ENCODE peak calls at places on chromosomes 11 and 22, in eight cellular contexts. Z is CD8-positive, alpha-beta T cell; T is left ventricle myocardium inferior; P is MM.1S; H is astrocyte; K is ovary; D is tibial nerve; V is HCT116. W is an unnamed sample.

GRCh38 chr11:44976576-44976975 is 25.9 kb upstream of the TP53I11 start:
- DNase-seq in P (no peak), H (no peak), K (no peak), Z (no peak), V (no peak), T (no peak), D (no peak), W (no peak)

GRCh38 chr11:38005597-38005996 is 1407.6 kb upstream of the RAG2 start:
- DNase-seq in T (no peak), Z (no peak), P (no peak), H (peak; percentile 73), V (no peak), K (no peak), D (no peak), W (no peak)

GRCh38 chr11:6892400-6892799 is at the start of gene OR2D2:
- DNase-seq in V (no peak), T (no peak), P (no peak), H (no peak), K (no peak), Z (no peak), D (no peak), W (no peak)

GRCh38 chr11:17547051-17547577 is at the start of gene OTOG:
- DNase-seq in D (no peak), K (no peak), T (no peak), P (no peak), H (no peak), V (no peak), Z (no peak), W (no peak)

GRCh38 chr22:19620742-19621371 is 93.4 kb upstream of the SEPTIN5 start:
- DNase-seq in H (no peak), T (no peak), Z (no peak), D (no peak), K (no peak), V (no peak), P (no peak), W (no peak)

GRCh38 chr11:104891135-104891534 is 7.1 kb downstream of the CASP12 start:
- DNase-seq in D (no peak), K (no peak), P (no peak), T (no peak), Z (no peak), H (peak; percentile 41), V (no peak), W (no peak)

GRCh38 chr22:37063436-37064420 is 12.2 kb downstream of the KCTD17 start:
- DNase-seq in K (no peak), T (no peak), P (no peak), Z (no peak), V (no peak), H (no peak), D (no peak), W (no peak)

GRCh38 chr11:38100836-38101235 is 1502.8 kb upstream of the RAG2 start:
- DNase-seq in P (no peak), Z (no peak), D (no peak), V (no peak), K (no peak), T (no peak), H (no peak), W (no peak)

GRCh38 chr11:6240691-6241285 is 1.9 kb downstream of the CNGA4 start:
- DNase-seq in H (no peak), D (no peak), P (no peak), Z (no peak), V (no peak), K (no peak), T (no peak), W (no peak)

GRCh38 chr22:38569181-38569971 is 607 bp downstream of the DMC1 start:
- DNase-seq in H (no peak), Z (no peak), T (peak; percentile 16), V (no peak), D (no peak), P (no peak), K (peak; percentile 35), W (peak; percentile 18)

GRCh38 chr11:117717485-117718314 is 79.3 kb downstream of the DSCAML1 start:
- DNase-seq in T (peak; percentile 29), H (no peak), V (no peak), D (no peak), Z (no peak), P (no peak), K (no peak), W (no peak)

DNA sequence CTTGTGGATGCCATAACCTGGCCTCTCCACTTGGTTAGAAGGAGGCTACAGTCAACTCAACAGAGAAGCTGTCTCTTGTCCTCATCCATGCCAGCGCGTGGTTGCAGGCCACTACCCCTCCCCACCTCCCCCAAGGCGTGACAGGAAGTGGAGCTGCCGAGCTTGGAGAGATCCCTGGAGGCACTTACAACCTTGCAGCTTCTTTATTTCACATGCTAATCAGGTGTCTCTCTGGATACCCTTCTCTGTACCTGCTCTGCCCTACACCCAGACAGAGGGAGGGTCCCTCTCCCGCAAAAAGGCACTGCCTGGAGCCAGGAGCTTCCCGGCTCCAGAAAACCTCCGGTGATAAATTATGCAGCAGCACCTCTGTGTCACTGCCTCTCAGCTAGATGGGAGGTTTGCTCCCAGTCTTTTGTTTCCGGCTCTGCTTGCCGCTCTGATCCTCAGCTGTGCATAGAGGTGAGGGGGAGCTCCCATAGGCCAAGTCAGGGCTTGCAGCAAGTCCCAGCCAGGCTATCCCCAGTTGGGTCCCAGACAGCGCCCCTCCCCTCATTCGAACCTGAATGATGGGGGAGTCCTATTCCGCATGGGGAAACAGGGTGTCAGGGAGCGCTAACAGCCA is 5.7 kb downstream of the LRP4 start:
- DNase-seq in P (no peak), Z (no peak), T (no peak), V (no peak), K (no peak), D (no peak), H (no peak), W (no peak)
- H3K27ac ChIP-seq in P (no peak overlapping the region), Z (no peak overlapping the region), T (no peak overlapping the region), V (no peak overlapping the region), K (no peak overlapping the region), D (no peak overlapping the region), H (no peak overlapping the region), W (no peak overlapping the region)

DNA sequence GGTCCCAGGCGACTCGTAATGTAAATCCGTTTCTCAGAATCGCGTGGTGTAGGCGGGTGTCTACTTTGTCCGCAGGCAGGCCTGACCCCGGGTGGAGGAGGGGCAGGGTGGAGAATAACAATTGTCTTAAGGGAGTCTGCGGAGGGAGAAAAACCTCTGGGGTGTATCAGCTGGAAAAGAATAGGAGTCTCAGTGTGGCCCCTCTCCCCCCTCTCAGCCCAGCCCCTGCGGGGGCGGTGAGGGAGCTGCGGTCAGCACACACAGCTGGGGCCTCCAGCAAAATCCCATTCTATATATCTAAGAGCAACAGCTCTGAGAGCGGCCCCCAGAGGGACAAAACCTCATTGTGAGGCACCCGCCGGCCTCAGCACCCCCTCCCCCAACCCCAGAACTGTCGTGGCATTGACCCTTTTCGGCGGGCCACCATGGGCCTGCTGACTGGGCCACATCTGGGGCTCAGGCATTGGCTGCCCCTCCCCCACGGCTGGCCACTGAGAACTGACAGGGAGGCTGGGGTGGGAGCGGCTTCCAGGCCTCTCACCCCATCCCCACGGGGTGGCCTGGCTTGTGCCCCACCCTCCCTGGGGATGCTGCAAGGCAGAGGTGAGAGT is 2.7 kb upstream of the MYRF start:
- DNase-seq in P (no peak), V (no peak), T (no peak), Z (no peak), H (peak; percentile 25), D (no peak), K (no peak), W (no peak)
- H3K4me1 ChIP-seq in P (no peaks in the 10 kb centered on the region), V (peaks cover 10% of the 10 kb centered on the region), T (peaks cover 16% of the 10 kb centered on the region), Z (peaks cover 6% of the 10 kb centered on the region), H (peaks cover 41% of the 10 kb centered on the region), D (no peaks in the 10 kb centered on the region), K (peaks cover 14% of the 10 kb centered on the region), W (peaks cover 24% of the 10 kb centered on the region)

GRCh38 chr11:119847836-119848235 is 118.8 kb upstream of the NECTIN1 start:
- DNase-seq in Z (no peak), H (no peak), T (no peak), D (no peak), P (no peak), K (no peak), V (no peak), W (no peak)

GRCh38 chr11:119844808-119845207 is 115.8 kb upstream of the NECTIN1 start:
- DNase-seq in P (no peak), D (no peak), H (no peak), V (no peak), T (peak; percentile 36), Z (no peak), K (no peak), W (no peak)

GRCh38 chr11:119845756-119846155 is 116.8 kb upstream of the NECTIN1 start:
- DNase-seq in T (no peak), V (no peak), K (no peak), D (no peak), Z (no peak), H (no peak), P (no peak), W (no peak)

GRCh38 chr11:119845305-119845704 is 116.3 kb upstream of the NECTIN1 start:
- DNase-seq in H (no peak), Z (no peak), T (no peak), D (no peak), K (no peak), P (no peak), V (no peak), W (no peak)

DNA sequence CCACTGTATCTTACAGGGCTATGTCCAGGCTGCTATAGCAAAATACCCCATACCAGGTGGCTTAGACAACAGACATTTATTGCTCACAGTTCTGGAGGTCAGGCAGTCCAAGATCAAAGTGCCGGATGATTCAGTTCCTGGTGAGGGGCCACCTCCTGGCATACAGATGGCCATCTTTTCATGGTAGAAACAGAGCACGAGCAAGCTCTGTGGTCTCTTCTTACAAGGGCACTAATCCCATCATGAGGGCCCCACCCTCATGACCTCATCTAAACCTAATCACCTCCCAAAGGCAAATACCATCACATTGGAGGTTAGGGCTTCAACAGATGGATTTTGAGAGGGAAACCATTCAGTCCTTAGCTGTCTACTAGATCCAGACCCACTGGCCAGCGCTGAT is 117.4 kb upstream of the NECTIN1 start:
- DNase-seq in V (no peak), D (no peak), H (no peak), P (no peak), K (no peak), T (no peak), Z (no peak), W (no peak)
- H3K4me3 ChIP-seq in V (no peak overlapping the region), D (no peak overlapping the region), H (no peak overlapping the region), P (no peak overlapping the region), K (no peak overlapping the region), T (no peak overlapping the region), Z (no peak overlapping the region), W (no peak overlapping the region)

GRCh38 chr11:111565111-111565720 is 24.7 kb downstream of the LAYN start:
- DNase-seq in K (peak; percentile 84), Z (peak; percentile 46), T (peak; percentile 26), V (peak; percentile 63), H (no peak), D (peak; percentile 83), P (peak; percentile 76), W (peak; percentile 81)

GRCh38 chr11:111561801-111562325 is 21.3 kb downstream of the LAYN start:
- DNase-seq in D (no peak), K (no peak), P (no peak), Z (no peak), V (no peak), T (no peak), H (peak; percentile 86), W (no peak)

GRCh38 chr11:111561306-111561705 is 20.8 kb downstream of the LAYN start:
- DNase-seq in T (no peak), V (no peak), D (no peak), P (no peak), K (no peak), H (no peak), Z (no peak), W (no peak)

GRCh38 chr11:111560785-111561184 is 20.3 kb downstream of the LAYN start:
- DNase-seq in P (no peak), H (no peak), V (no peak), T (no peak), D (no peak), Z (no peak), K (no peak), W (no peak)

GRCh38 chr11:111562692-111563389 is 22.3 kb downstream of the LAYN start:
- DNase-seq in Z (no peak), H (no peak), T (no peak), P (no peak), V (no peak), D (no peak), K (no peak), W (no peak)
- H3K27ac ChIP-seq in Z (no peak overlapping the region), H (peak overlapping the region; percentile 76), T (no peak overlapping the region), P (no peak overlapping the region), V (no peak overlapping the region), D (no peak overlapping the region), K (no peak overlapping the region), W (no peak overlapping the region)

W was measured in testis.